ENCODE peak calls at places on chromosome 6, in ten cellular contexts. M is omental fat pad, U is foreskin fibroblast, B is pancreas, F is Peyer's patch, O is A549, H is PC-9, X is left ventricle myocardium inferior, P is neural crest cell, Z is GM20000. R is an unnamed sample.
A peak's percentile ranks its signal among the peaks of the same experiment; 100 is the strongest.

GRCh38 chr6:106620931-106621672 is 8.2 kb downstream of the RTN4IP1 start:
- DNase-seq in X (no peak), M (no peak), Z (no peak), O (no peak), H (no peak), B (no peak), U (peak; percentile 25), P (no peak), F (no peak), R (no peak)

GRCh38 chr6:166864333-166864732 is 92.0 kb downstream of the RNASET2 start:
- DNase-seq in F (no peak), O (no peak), P (no peak), U (no peak), M (no peak), Z (no peak), X (no peak), B (no peak), H (no peak), R (no peak)

GRCh38 chr6:168938546-168938945 is 315.1 kb downstream of the THBS2 start:
- DNase-seq in H (no peak), P (no peak), Z (no peak), X (no peak), U (no peak), F (no peak), B (no peak), O (no peak), M (no peak), R (no peak)

GRCh38 chr6:52553719-52554118 is 23.1 kb downstream of the TRAM2 start:
- DNase-seq in B (no peak), M (no peak), O (no peak), X (no peak), U (no peak), Z (no peak), F (no peak), H (no peak), P (no peak), R (no peak)

GRCh38 chr6:16136536-16137450 is 7.9 kb downstream of the MYLIP start:
- DNase-seq in Z (no peak), M (no peak), P (no peak), B (no peak), H (peak; percentile 17), F (no peak), U (peak; percentile 93), O (no peak), X (no peak), R (peak; percentile 38)

GRCh38 chr6:87799651-87800050 is 97.6 kb upstream of the AKIRIN2 start:
- DNase-seq in O (no peak), H (no peak), F (no peak), X (no peak), M (no peak), B (no peak), Z (peak; percentile 35), P (no peak), U (no peak), R (no peak)

GRCh38 chr6:134316733-134317431 is 1.0 kb downstream of the SGK1 start:
- DNase-seq in M (no peak), X (no peak), B (no peak), F (no peak), U (no peak), H (no peak), O (no peak), Z (no peak), P (no peak), R (no peak)

GRCh38 chr6:17365961-17366360 is 27.4 kb upstream of the CAP2 start:
- DNase-seq in M (no peak), U (no peak), F (no peak), Z (no peak), O (no peak), X (no peak), P (no peak), H (no peak), B (no peak), R (no peak)

GRCh38 chr6:45454008-45454911 is 76.5 kb upstream of the SUPT3H start:
- DNase-seq in O (no peak), M (no peak), F (no peak), X (no peak), U (peak; percentile 77), P (no peak), Z (no peak), B (no peak), H (no peak), R (no peak)

GRCh38 chr6:33671381-33672072 is 40.0 kb downstream of the UQCC2 start:
- DNase-seq in P (no peak), X (no peak), U (no peak), Z (no peak), F (no peak), O (no peak), B (no peak), M (no peak), H (no peak), R (no peak)

GRCh38 chr6:32046450-32047083 is 8.4 kb downstream of the CYP21A2 start:
- DNase-seq in X (peak; percentile 40), P (no peak), F (no peak), O (no peak), H (peak; percentile 66), M (no peak), U (peak; percentile 21), Z (no peak), B (no peak), R (peak; percentile 64)

GRCh38 chr6:131159578-131159977 is 24.3 kb downstream of the AKAP7 start:
- DNase-seq in H (no peak), Z (no peak), F (no peak), P (no peak), B (no peak), X (no peak), U (peak; percentile 87), O (no peak), M (no peak), R (no peak)

GRCh38 chr6:89941031-89941775 is 46.9 kb downstream of the GJA10 start:
- DNase-seq in O (no peak), P (peak; percentile 20), Z (no peak), B (no peak), H (no peak), X (no peak), U (peak; percentile 44), M (no peak), F (no peak), R (peak; percentile 35)

GRCh38 chr6:6783736-6784135 is 195.2 kb downstream of the LY86 start:
- DNase-seq in B (no peak), F (no peak), U (no peak), M (no peak), P (no peak), O (no peak), X (no peak), H (no peak), Z (no peak), R (no peak)

GRCh38 chr6:28719275-28719940 is 193.7 kb downstream of the GPX5 start:
- DNase-seq in Z (no peak), M (no peak), O (no peak), B (no peak), X (no peak), F (no peak), U (peak; percentile 38), H (no peak), P (no peak), R (no peak)

GRCh38 chr6:127893541-127893940 is 7.3 kb downstream of the THEMIS start:
- DNase-seq in P (no peak), Z (no peak), O (no peak), F (no peak), U (no peak), H (no peak), X (no peak), B (no peak), M (no peak), R (no peak)

GRCh38 chr6:6529275-6529674 is 59.2 kb upstream of the LY86 start:
- DNase-seq in X (no peak), B (no peak), U (no peak), M (no peak), O (no peak), H (no peak), F (no peak), P (no peak), Z (no peak), R (no peak)

GRCh38 chr6:150353445-150353844 is 15.4 kb upstream of the IYD start:
- DNase-seq in U (no peak), M (no peak), O (no peak), Z (no peak), X (no peak), H (no peak), F (no peak), P (no peak), B (no peak), R (no peak)

GRCh38 chr6:139257821-139258398 is 33.9 kb downstream of the TXLNB start:
- DNase-seq in P (no peak), Z (no peak), H (no peak), O (no peak), X (no peak), M (no peak), F (no peak), U (no peak), B (no peak), R (no peak)
- TF ChIP-seq CTCF in P (no peak), Z (no peak), H (no peak), O (no peak), X (no peak), M (no peak), F (no peak), U (no peak), B (no peak), R (no peak)

DNA sequence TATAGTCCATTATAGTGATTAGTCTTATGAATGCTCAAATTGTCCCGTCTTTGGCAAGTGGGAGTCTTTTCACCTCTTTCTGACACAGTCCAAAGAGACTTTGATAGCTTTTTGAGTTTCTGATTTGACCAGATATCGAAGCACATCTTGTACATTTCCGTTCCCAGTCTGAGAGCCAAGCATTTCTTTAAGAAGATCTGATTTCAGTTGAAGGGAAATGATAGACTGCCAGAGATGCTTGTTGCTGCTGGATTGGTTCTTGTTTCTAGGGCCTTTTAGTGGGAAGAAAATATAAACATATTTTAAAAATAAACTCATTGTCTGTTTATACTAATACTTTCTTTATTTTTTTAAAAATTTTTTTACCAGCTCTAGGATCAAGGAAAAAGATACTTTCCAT is 54.2 kb upstream of the IER3 start:
- DNase-seq in X (no peak), Z (no peak), O (no peak), H (no peak), F (no peak), B (no peak), U (no peak), M (no peak), P (no peak), R (no peak)
- TF ChIP-seq CTCF in X (no peak), Z (no peak), O (no peak), H (no peak), F (no peak), B (no peak), U (no peak), M (no peak), P (no peak), R (no peak)

GRCh38 chr6:105317607-105318533 is 85.0 kb downstream of the PREP start:
- DNase-seq in F (no peak), M (no peak), H (peak; percentile 24), P (no peak), X (no peak), Z (no peak), U (no peak), B (no peak), O (no peak), R (no peak)
- TF ChIP-seq CTCF in F (no peak), M (no peak), H (peak; percentile 82), P (peak; percentile 50), X (peak; percentile 43), Z (no peak), U (peak; percentile 19), B (peak; percentile 21), O (peak; percentile 43), R (peak; percentile 47)

DNA sequence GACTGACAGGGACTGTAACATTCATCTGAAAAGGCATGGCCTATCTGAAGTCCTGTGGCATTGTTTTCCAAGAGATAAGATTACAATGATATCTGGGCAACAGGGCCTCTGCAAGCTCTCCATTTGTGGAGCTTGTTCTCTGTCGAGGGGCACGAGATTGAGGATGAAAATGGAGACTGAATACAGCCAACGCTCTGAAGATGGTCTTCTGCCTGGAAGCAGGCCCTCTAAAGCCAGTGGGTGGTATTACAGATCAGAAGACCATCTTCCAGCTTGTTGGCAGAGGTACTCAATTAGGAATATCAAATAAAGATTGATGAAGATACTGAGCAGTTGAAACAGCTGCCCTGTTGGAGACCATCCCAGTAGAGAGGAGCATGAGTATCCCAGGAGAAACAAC is 288.2 kb downstream of the CENPW start:
- DNase-seq in P (no peak), H (no peak), O (no peak), X (no peak), U (no peak), B (no peak), Z (no peak), F (no peak), M (no peak), R (no peak)
- TF ChIP-seq CTCF in P (peak; percentile 16), H (peak; percentile 33), O (no peak), X (no peak), U (no peak), B (no peak), Z (peak; percentile 19), F (no peak), M (no peak), R (no peak)

R was measured in psoas muscle.